ENCODE peak calls at places on chromosome 4, in four cellular contexts. One of them, this sample, is unnamed.

GRCh38 chr4:25358515-25359275 is 18.4 kb upstream of the ANAPC4 start:
- DNase-seq in GM12865: no peak
- DNase-seq in fibroblast of lung: no peak
- DNase-seq in transverse colon: peak
- DNase-seq in this sample: no peak

GRCh38 chr4:11471613-11472012 is 42.9 kb upstream of the HS3ST1 start:
- DNase-seq in fibroblast of lung: no peak
- DNase-seq in GM12865: peak
- DNase-seq in transverse colon: peak
- DNase-seq in this sample: peak

GRCh38 chr4:46270986-46271596 is 118.8 kb downstream of the GABRA2 start:
- DNase-seq in GM12865: peak
- DNase-seq in transverse colon: no peak
- DNase-seq in fibroblast of lung: peak
- DNase-seq in this sample: peak

GRCh38 chr4:42718336-42718735 is 61.4 kb upstream of the ATP8A1 start:
- DNase-seq in fibroblast of lung: no peak
- DNase-seq in GM12865: no peak
- DNase-seq in transverse colon: no peak
- DNase-seq in this sample: no peak

GRCh38 chr4:54400802-54401201 is 171.7 kb downstream of the PDGFRA start:
- DNase-seq in transverse colon: no peak
- DNase-seq in fibroblast of lung: peak
- DNase-seq in GM12865: no peak
- DNase-seq in this sample: no peak

GRCh38 chr4:117577686-117578085 is 456.6 kb upstream of the NDST3 start:
- DNase-seq in transverse colon: no peak
- DNase-seq in fibroblast of lung: peak
- DNase-seq in GM12865: no peak
- DNase-seq in this sample: peak

GRCh38 chr4:70721747-70722146 is at the start of gene RUFY3:
- DNase-seq in fibroblast of lung: peak
- DNase-seq in transverse colon: no peak
- DNase-seq in GM12865: no peak
- DNase-seq in this sample: no peak

GRCh38 chr4:109810580-109811387 is 4.8 kb upstream of the GAR1 start:
- DNase-seq in fibroblast of lung: no peak
- DNase-seq in GM12865: no peak
- DNase-seq in transverse colon: peak
- DNase-seq in this sample: no peak

GRCh38 chr4:113869743-113870375 is 108.3 kb upstream of the CAMK2D start:
- DNase-seq in GM12865: peak
- DNase-seq in transverse colon: no peak
- DNase-seq in fibroblast of lung: peak
- DNase-seq in this sample: no peak

GRCh38 chr4:158209825-158210807 is at the start of gene TMEM144:
- DNase-seq in GM12865: no peak
- DNase-seq in transverse colon: peak
- DNase-seq in fibroblast of lung: peak
- DNase-seq in this sample: no peak

GRCh38 chr4:182775075-182775474 is 142.1 kb downstream of the DCTD start:
- DNase-seq in GM12865: no peak
- DNase-seq in transverse colon: no peak
- DNase-seq in fibroblast of lung: no peak
- DNase-seq in this sample: no peak

GRCh38 chr4:94410678-94411206 is 41.0 kb upstream of the PDLIM5 start:
- DNase-seq in transverse colon: peak
- DNase-seq in GM12865: no peak
- DNase-seq in fibroblast of lung: no peak
- DNase-seq in this sample: no peak

GRCh38 chr4:91769912-91770311 is 533.9 kb upstream of the GRID2 start:
- DNase-seq in fibroblast of lung: no peak
- DNase-seq in transverse colon: no peak
- DNase-seq in GM12865: no peak
- DNase-seq in this sample: no peak

GRCh38 chr4:66055999-66056398 is 385.7 kb upstream of the EPHA5 start:
- DNase-seq in transverse colon: no peak
- DNase-seq in GM12865: no peak
- DNase-seq in fibroblast of lung: no peak
- DNase-seq in this sample: no peak

GRCh38 chr4:147340111-147340510 is 140.8 kb upstream of the EDNRA start:
- DNase-seq in transverse colon: no peak
- DNase-seq in GM12865: peak
- DNase-seq in fibroblast of lung: peak
- DNase-seq in this sample: no peak

GRCh38 chr4:41213563-41214157 is 682 bp downstream of the APBB2 start:
- DNase-seq in GM12865: peak
- DNase-seq in transverse colon: peak
- DNase-seq in fibroblast of lung: no peak
- DNase-seq in this sample: no peak

GRCh38 chr4:142379277-142380051 is 466.6 kb downstream of the INPP4B start:
- DNase-seq in transverse colon: no peak
- DNase-seq in GM12865: no peak
- DNase-seq in fibroblast of lung: peak
- DNase-seq in this sample: no peak

GRCh38 chr4:82739292-82740190 is 59.1 kb downstream of the SCD5 start:
- DNase-seq in transverse colon: peak
- DNase-seq in fibroblast of lung: no peak
- DNase-seq in GM12865: peak
- DNase-seq in this sample: peak

GRCh38 chr4:499563-499962 is 553 bp downstream of the PIGG start:
- DNase-seq in GM12865: peak
- DNase-seq in fibroblast of lung: no peak
- DNase-seq in transverse colon: no peak
- DNase-seq in this sample: no peak

GRCh38 chr4:20544645-20545044 is 155.6 kb upstream of the PACRGL start:
- DNase-seq in GM12865: peak
- DNase-seq in transverse colon: no peak
- DNase-seq in fibroblast of lung: peak
- DNase-seq in this sample: peak

GRCh38 chr4:7067147-7067522 is 729 bp downstream of the GRPEL1 start:
- DNase-seq in GM12865: no peak
- DNase-seq in transverse colon: peak
- DNase-seq in fibroblast of lung: no peak
- DNase-seq in this sample: no peak

GRCh38 chr4:139639654-139640053 is 26.0 kb upstream of the MGST2 start:
- DNase-seq in GM12865: no peak
- DNase-seq in transverse colon: no peak
- DNase-seq in fibroblast of lung: no peak
- DNase-seq in this sample: no peak

GRCh38 chr4:69813628-69814027 is 46.3 kb downstream of the SULT1E1 start:
- DNase-seq in GM12865: no peak
- DNase-seq in fibroblast of lung: no peak
- DNase-seq in transverse colon: no peak
- DNase-seq in this sample: no peak

GRCh38 chr4:157824006-157824405 is 348.8 kb downstream of the GASK1B start:
- DNase-seq in transverse colon: no peak
- DNase-seq in GM12865: no peak
- DNase-seq in fibroblast of lung: no peak
- DNase-seq in this sample: no peak

GRCh38 chr4:532588-533317 is 33.7 kb downstream of the PIGG start:
- DNase-seq in GM12865: no peak
- DNase-seq in transverse colon: no peak
- DNase-seq in fibroblast of lung: no peak
- DNase-seq in this sample: no peak

GRCh38 chr4:152257601-152258066 is 278.3 kb downstream of the FBXW7 start:
- DNase-seq in fibroblast of lung: peak
- DNase-seq in transverse colon: no peak
- DNase-seq in GM12865: no peak
- DNase-seq in this sample: no peak

GRCh38 chr4:967113-968104 is 6.0 kb downstream of the DGKQ start:
- DNase-seq in fibroblast of lung: no peak
- DNase-seq in GM12865: no peak
- DNase-seq in transverse colon: no peak
- DNase-seq in this sample: no peak

GRCh38 chr4:155208258-155209054 is at the start of gene NPY2R:
- DNase-seq in GM12865: no peak
- DNase-seq in fibroblast of lung: peak
- DNase-seq in transverse colon: peak
- DNase-seq in this sample: no peak

GRCh38 chr4:119016636-119017035 is 119.0 kb upstream of the MYOZ2 start:
- DNase-seq in GM12865: no peak
- DNase-seq in fibroblast of lung: peak
- DNase-seq in transverse colon: no peak
- DNase-seq in this sample: no peak

GRCh38 chr4:111512081-111512774 is 633.0 kb upstream of the FAM241A start:
- DNase-seq in GM12865: no peak
- DNase-seq in fibroblast of lung: peak
- DNase-seq in transverse colon: no peak
- DNase-seq in this sample: no peak

GRCh38 chr4:19358015-19358414 is 893.7 kb upstream of the SLIT2 start:
- DNase-seq in fibroblast of lung: peak
- DNase-seq in GM12865: no peak
- DNase-seq in transverse colon: no peak
- DNase-seq in this sample: no peak

GRCh38 chr4:121272526-121272925 is 108.3 kb downstream of the QRFPR start:
- DNase-seq in transverse colon: no peak
- DNase-seq in fibroblast of lung: peak
- DNase-seq in GM12865: peak
- DNase-seq in this sample: no peak

GRCh38 chr4:150302553-150302952 is 224.3 kb downstream of the DCLK2 start:
- DNase-seq in GM12865: no peak
- DNase-seq in transverse colon: no peak
- DNase-seq in fibroblast of lung: peak
- DNase-seq in this sample: no peak

GRCh38 chr4:143386812-143387211 is 50.1 kb downstream of the GAB1 start:
- DNase-seq in transverse colon: no peak
- DNase-seq in GM12865: no peak
- DNase-seq in fibroblast of lung: peak
- DNase-seq in this sample: no peak

GRCh38 chr4:101790521-101791188 is at the start of gene BANK1:
- DNase-seq in transverse colon: peak
- DNase-seq in fibroblast of lung: peak
- DNase-seq in GM12865: peak
- DNase-seq in this sample: no peak

GRCh38 chr4:128524311-128524710 is 236.7 kb upstream of the PGRMC2 start:
- DNase-seq in GM12865: no peak
- DNase-seq in fibroblast of lung: peak
- DNase-seq in transverse colon: peak
- DNase-seq in this sample: no peak
- H3K4me3 ChIP-seq in GM12865: no peak
- H3K4me3 ChIP-seq in fibroblast of lung: no peak
- H3K4me3 ChIP-seq in transverse colon: no peak
- H3K4me3 ChIP-seq in this sample: no peak

GRCh38 chr4:88759039-88759631 is 61.5 kb upstream of the NAP1L5 start:
- DNase-seq in transverse colon: no peak
- DNase-seq in GM12865: no peak
- DNase-seq in fibroblast of lung: peak
- DNase-seq in this sample: no peak
- H3K4me3 ChIP-seq in transverse colon: no peak
- H3K4me3 ChIP-seq in GM12865: no peak
- H3K4me3 ChIP-seq in fibroblast of lung: no peak
- H3K4me3 ChIP-seq in this sample: no peak

DNA sequence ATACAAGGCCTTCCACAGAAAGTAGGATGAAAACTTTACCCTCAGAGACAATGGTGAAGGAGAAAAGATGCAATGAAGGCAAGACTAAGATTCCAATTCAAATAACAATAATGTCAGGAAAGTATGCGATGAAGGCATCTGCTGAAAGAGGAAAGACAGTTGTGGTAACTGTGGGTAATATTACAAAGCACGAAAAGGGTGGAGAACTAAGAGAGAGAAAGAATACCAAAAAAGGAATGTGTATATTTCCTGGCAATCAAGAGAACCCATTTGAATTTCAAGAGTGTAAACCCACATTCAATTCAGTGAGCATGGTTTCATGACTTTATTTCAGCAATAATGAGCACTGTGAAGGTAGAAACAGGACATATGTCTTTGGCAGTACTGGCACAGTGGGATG is 225.5 kb downstream of the PALLD start:
- DNase-seq in transverse colon: no peak
- DNase-seq in GM12865: no peak
- DNase-seq in fibroblast of lung: peak
- DNase-seq in this sample: peak
- H3K4me3 ChIP-seq in transverse colon: no peak
- H3K4me3 ChIP-seq in GM12865: no peak
- H3K4me3 ChIP-seq in fibroblast of lung: no peak
- H3K4me3 ChIP-seq in this sample: no peak

DNA sequence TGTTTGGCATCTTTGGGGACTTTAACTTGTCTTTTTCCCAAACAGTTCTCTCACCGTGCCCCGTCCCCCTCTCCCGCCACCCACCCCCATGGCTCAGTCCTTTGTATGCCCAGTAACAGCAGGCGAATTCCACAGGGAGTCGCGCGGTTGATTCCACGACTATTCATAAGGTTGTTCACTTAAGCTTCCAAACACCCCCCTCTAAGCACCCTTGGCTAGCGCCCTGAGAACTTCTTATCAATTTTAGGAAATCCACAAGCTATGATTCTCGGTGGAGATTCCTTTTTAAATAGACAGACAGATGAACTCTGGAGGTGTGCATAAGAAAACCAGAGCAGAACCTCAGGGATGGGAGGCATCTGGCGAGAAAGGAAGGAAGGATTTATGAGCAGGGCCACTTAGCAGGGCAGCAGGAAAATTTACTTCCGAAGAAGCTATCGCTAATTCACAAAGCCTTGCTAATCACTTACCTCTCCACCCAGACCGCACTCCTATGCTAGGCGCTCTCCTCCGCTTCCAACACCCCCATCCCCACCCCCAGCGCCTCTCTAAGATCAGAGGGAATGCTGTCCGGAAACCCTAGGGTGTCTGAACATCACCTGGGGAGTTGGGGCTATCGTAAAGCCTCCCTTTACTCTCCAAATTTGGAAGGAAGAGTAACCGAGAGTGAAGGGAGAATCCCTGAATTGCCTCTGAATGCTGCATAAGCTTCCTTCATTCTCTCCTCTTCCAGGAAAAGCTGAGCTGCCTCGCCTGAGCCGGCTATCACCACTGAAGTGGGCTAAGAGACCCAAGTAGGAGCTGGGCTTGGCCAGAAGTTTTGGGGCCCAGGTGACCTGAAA is 1.7 kb downstream of the UNC5C start:
- DNase-seq in fibroblast of lung: peak
- DNase-seq in transverse colon: no peak
- DNase-seq in GM12865: no peak
- DNase-seq in this sample: no peak
- H3K4me3 ChIP-seq in fibroblast of lung: peak
- H3K4me3 ChIP-seq in transverse colon: peak
- H3K4me3 ChIP-seq in GM12865: no peak
- H3K4me3 ChIP-seq in this sample: no peak

GRCh38 chr4:140641105-140641555 is 72.4 kb upstream of the UCP1 start:
- DNase-seq in GM12865: no peak
- DNase-seq in transverse colon: no peak
- DNase-seq in fibroblast of lung: no peak
- DNase-seq in this sample: no peak

GRCh38 chr4:140640150-140640748 is 71.5 kb upstream of the UCP1 start:
- DNase-seq in GM12865: no peak
- DNase-seq in transverse colon: no peak
- DNase-seq in fibroblast of lung: no peak
- DNase-seq in this sample: no peak

GRCh38 chr4:140642674-140643437 is 74.1 kb upstream of the UCP1 start:
- DNase-seq in transverse colon: no peak
- DNase-seq in fibroblast of lung: no peak
- DNase-seq in GM12865: no peak
- DNase-seq in this sample: no peak

GRCh38 chr4:140643571-140644055 is 74.9 kb upstream of the UCP1 start:
- DNase-seq in transverse colon: no peak
- DNase-seq in fibroblast of lung: no peak
- DNase-seq in GM12865: no peak
- DNase-seq in this sample: no peak

GRCh38 chr4:140641789-140642439 is 73.2 kb upstream of the UCP1 start:
- DNase-seq in transverse colon: no peak
- DNase-seq in GM12865: no peak
- DNase-seq in fibroblast of lung: no peak
- DNase-seq in this sample: no peak
- H3K4me3 ChIP-seq in transverse colon: no peak
- H3K4me3 ChIP-seq in GM12865: no peak
- H3K4me3 ChIP-seq in fibroblast of lung: peak
- H3K4me3 ChIP-seq in this sample: no peak